ENCODE peak calls at places on chromosomes 5 and 9, in six cellular contexts. D is uterus, M is fibroblast of mammary gland, Q is Peyer's patch, I is AG04449, J is hepatocyte. X is an unnamed sample.
A peak's percentile ranks its signal among the peaks of the same experiment; 100 is the strongest.

GRCh38 chr9:112831281-112831851 is 59.3 kb downstream of the SLC46A2 start:
- DNase-seq in D (peak; percentile 23), M (no peak), Q (no peak), I (no peak), J (no peak), X (peak; percentile 6)

GRCh38 chr5:98763001-98763630 is 10.3 kb upstream of the RGMB start:
- DNase-seq in D (no peak), M (peak; percentile 72), Q (no peak), I (peak; percentile 91), J (no peak), X (peak; percentile 48)

GRCh38 chr5:6686916-6687409 is 26.3 kb upstream of the TENT4A start:
- DNase-seq in D (no peak), M (peak; percentile 54), Q (no peak), I (no peak), J (peak; percentile 73), X (peak; percentile 59)

GRCh38 chr5:132090107-132090506 is 16.5 kb downstream of the CSF2 start:
- DNase-seq in D (no peak), M (peak; percentile 88), Q (no peak), I (no peak), J (no peak), X (peak; percentile 91)

GRCh38 chr5:141547488-141547887 is 58.6 kb downstream of the PCDHGC5 start:
- DNase-seq in D (no peak), M (peak; percentile 59), Q (no peak), I (no peak), J (no peak), X (peak; percentile 51)

GRCh38 chr9:17291766-17292165 is 156.9 kb downstream of the CNTLN start:
- DNase-seq in D (no peak), M (no peak), Q (no peak), I (peak; percentile 16), J (no peak), X (no peak)

GRCh38 chr9:129888085-129888808 is 53.0 kb downstream of the USP20 start:
- DNase-seq in D (no peak), M (no peak), Q (peak; percentile 94), I (no peak), J (no peak), X (no peak)

GRCh38 chr5:36744678-36745659 is 131.6 kb upstream of the NIPBL start:
- DNase-seq in D (peak; percentile 45), M (peak; percentile 76), Q (peak; percentile 40), I (no peak), J (peak; percentile 91), X (peak; percentile 80)

GRCh38 chr5:15495026-15495425 is 5.0 kb upstream of the FBXL7 start:
- DNase-seq in D (no peak), M (peak; percentile 44), Q (no peak), I (no peak), J (no peak), X (no peak)

GRCh38 chr5:16690243-16690839 is 73.5 kb upstream of the RETREG1 start:
- DNase-seq in D (no peak), M (peak; percentile 54), Q (no peak), I (no peak), J (peak; percentile 67), X (peak; percentile 63)

GRCh38 chr9:16608906-16609305 is 261.6 kb downstream of the BNC2 start:
- DNase-seq in D (no peak), M (no peak), Q (no peak), I (no peak), J (no peak), X (no peak)

GRCh38 chr9:134751630-134752029 is 110.0 kb downstream of the COL5A1 start:
- DNase-seq in D (no peak), M (no peak), Q (no peak), I (no peak), J (no peak), X (no peak)
- H3K4me3 ChIP-seq in D (no peak overlapping the region), M (no peak overlapping the region), Q (no peak overlapping the region), I (no peak overlapping the region), J (no peak overlapping the region), X (no peak overlapping the region)

DNA sequence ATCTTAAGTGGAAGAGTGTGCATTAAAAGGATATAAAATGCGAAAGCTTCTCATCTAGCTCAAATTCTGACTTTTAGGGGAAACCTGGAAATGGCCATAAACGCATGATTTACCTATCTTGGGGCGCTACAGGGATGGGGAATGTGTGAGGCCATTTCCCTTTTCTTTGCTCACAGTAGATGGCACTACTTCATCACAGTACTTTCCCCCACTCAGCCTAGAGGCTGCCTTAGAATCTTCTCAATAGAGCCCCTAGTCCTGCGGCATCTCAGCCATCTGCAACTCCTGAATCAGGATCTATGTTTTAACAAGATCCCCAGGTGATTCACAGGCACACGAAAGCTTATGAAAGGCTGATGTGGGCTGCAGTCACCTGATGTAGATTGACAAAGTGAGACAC is 110.8 kb downstream of the LHFPL2 start:
- DNase-seq in D (peak; percentile 56), M (peak; percentile 75), Q (no peak), I (no peak), J (peak; percentile 65), X (peak; percentile 72)
- TF ChIP-seq CTCF in D (peak; percentile 67), M (peak; percentile 65), Q (no peak), I (peak; percentile 57), J (peak; percentile 69), X (peak; percentile 53)

GRCh38 chr5:11483630-11484029 is 420.6 kb downstream of the CTNND2 start:
- DNase-seq in D (no peak), M (peak; percentile 94), Q (no peak), I (no peak), J (no peak), X (no peak)

GRCh38 chr5:11476866-11477265 is 427.4 kb downstream of the CTNND2 start:
- DNase-seq in D (no peak), M (no peak), Q (no peak), I (no peak), J (no peak), X (no peak)

GRCh38 chr5:11477786-11478185 is 426.5 kb downstream of the CTNND2 start:
- DNase-seq in D (no peak), M (peak; percentile 51), Q (no peak), I (no peak), J (no peak), X (no peak)

DNA sequence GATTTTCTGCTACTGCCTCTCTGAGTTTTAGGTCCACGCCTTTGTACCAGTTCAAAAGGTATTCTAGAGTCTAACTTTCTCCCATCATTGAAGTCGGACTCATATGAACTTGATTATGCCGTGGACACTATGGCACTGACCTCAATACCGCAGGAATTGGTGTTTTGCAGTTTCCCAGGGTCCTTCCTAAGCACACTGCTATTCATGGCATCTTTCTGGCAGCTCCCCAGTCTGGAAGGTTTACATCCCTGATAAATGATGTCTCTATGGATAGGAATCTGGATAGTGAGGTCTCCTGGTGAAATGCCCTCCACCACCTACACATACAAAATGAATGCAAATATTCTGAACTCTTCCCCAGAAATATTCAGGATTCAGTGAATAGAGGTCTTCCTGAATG is 422.2 kb downstream of the CTNND2 start:
- DNase-seq in D (no peak), M (peak; percentile 20), Q (no peak), I (no peak), J (no peak), X (no peak)
- H3K4me3 ChIP-seq in D (no peak overlapping the region), M (no peak overlapping the region), Q (no peak overlapping the region), I (no peak overlapping the region), J (no peak overlapping the region), X (no peak overlapping the region)

GRCh38 chr9:4839470-4839912 is 46.7 kb downstream of the RCL1 start:
- DNase-seq in D (no peak), M (peak; percentile 76), Q (no peak), I (no peak), J (no peak), X (no peak)
- TF ChIP-seq CTCF in D (no peak), M (no peak), Q (no peak), I (no peak), J (no peak), X (no peak)

GRCh38 chr5:76579166-76579765 is 43.9 kb downstream of the F2RL2 start:
- DNase-seq in D (no peak), M (peak; percentile 58), Q (no peak), I (no peak), J (no peak), X (peak; percentile 43)

GRCh38 chr5:76585783-76586217 is 37.4 kb downstream of the F2RL2 start:
- DNase-seq in D (no peak), M (no peak), Q (no peak), I (no peak), J (no peak), X (no peak)

GRCh38 chr5:76583163-76584047 is 39.8 kb downstream of the F2RL2 start:
- DNase-seq in D (no peak), M (peak; percentile 42), Q (no peak), I (no peak), J (no peak), X (peak; percentile 63)

GRCh38 chr5:76580983-76581382 is 42.2 kb downstream of the F2RL2 start:
- DNase-seq in D (no peak), M (no peak), Q (no peak), I (no peak), J (no peak), X (no peak)

GRCh38 chr5:76582252-76583162 is 40.7 kb downstream of the F2RL2 start:
- DNase-seq in D (no peak), M (no peak), Q (no peak), I (no peak), J (peak; percentile 17), X (peak; percentile 25)
- H3K4me3 ChIP-seq in D (no peak overlapping the region), M (no peak overlapping the region), Q (no peak overlapping the region), I (no peak overlapping the region), J (no peak overlapping the region), X (no peak overlapping the region)

GRCh38 chr9:83919111-83919510 is 2.1 kb downstream of the KIF27 start:
- DNase-seq in D (no peak), M (no peak), Q (no peak), I (no peak), J (no peak), X (no peak)

GRCh38 chr9:83920942-83921707 is at the start of gene KIF27:
- DNase-seq in D (peak; percentile 98), M (peak; percentile 94), Q (peak; percentile 98), I (peak; percentile 75), J (peak; percentile 99), X (peak; percentile 99)

DNA sequence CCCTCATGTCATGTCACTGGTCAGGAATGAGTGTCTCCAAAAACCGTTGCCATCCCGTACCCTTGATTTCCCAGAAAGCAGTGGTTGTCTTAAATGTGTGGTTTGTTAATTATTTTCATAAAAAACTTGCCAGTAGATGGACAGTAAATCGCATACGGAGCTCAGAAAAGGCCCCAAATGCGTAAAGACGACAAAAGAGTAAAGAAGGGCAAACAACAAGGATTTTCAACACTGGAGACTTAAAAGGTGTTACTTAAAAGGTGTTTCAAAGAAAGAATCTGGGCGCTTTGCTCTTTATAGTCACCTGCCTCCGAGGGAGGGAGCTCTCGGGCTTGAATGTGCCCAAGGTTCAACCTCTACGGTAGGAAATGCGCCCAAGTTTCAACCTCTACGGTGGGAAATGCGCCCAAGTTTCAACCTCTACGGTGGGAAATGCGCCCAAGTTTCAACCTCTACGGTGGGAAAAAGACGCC is 727 bp downstream of the KIF27 start:
- DNase-seq in D (peak; percentile 58), M (peak; percentile 26), Q (peak; percentile 72), I (no peak), J (peak; percentile 79), X (peak; percentile 61)
- TF ChIP-seq CTCF in D (no peak), M (peak; percentile 41), Q (no peak), I (peak; percentile 41), J (no peak), X (peak; percentile 46)